ENCODE peak calls at places on chromosomes 3 and 15, in four cellular contexts. One of them, this sample, is unnamed.

GRCh38 chr3:37014620-37015019 is 21.3 kb downstream of the MLH1 start:
- DNase-seq in GM23338: peak; percentile 4
- DNase-seq in transverse colon: no peak
- DNase-seq in Peyer's patch: no peak
- DNase-seq in this sample: no peak

GRCh38 chr15:99974246-99974645 is 241.0 kb upstream of the LYSMD4 start:
- DNase-seq in GM23338: no peak
- DNase-seq in Peyer's patch: no peak
- DNase-seq in transverse colon: no peak
- DNase-seq in this sample: no peak

GRCh38 chr3:136713961-136714514 is 38.1 kb downstream of the STAG1 start:
- DNase-seq in Peyer's patch: no peak
- DNase-seq in transverse colon: no peak
- DNase-seq in GM23338: no peak
- DNase-seq in this sample: no peak

GRCh38 chr3:188776447-188776846 is 395.3 kb upstream of the TPRG1 start:
- DNase-seq in GM23338: no peak
- DNase-seq in Peyer's patch: no peak
- DNase-seq in transverse colon: no peak
- DNase-seq in this sample: no peak

GRCh38 chr3:101303089-101303731 is 17.2 kb downstream of the IMPG2 start:
- DNase-seq in Peyer's patch: no peak
- DNase-seq in GM23338: no peak
- DNase-seq in transverse colon: no peak
- DNase-seq in this sample: peak; percentile 40

GRCh38 chr3:81485444-81485865 is 276.0 kb downstream of the GBE1 start:
- DNase-seq in Peyer's patch: no peak
- DNase-seq in transverse colon: peak; percentile 12
- DNase-seq in GM23338: no peak
- DNase-seq in this sample: peak; percentile 39

GRCh38 chr3:99324854-99325253 is 313.5 kb upstream of the COL8A1 start:
- DNase-seq in GM23338: no peak
- DNase-seq in Peyer's patch: no peak
- DNase-seq in transverse colon: peak; percentile 8
- DNase-seq in this sample: no peak

GRCh38 chr3:159804726-159805410 is 183.8 kb upstream of the IL12A start:
- DNase-seq in Peyer's patch: no peak
- DNase-seq in transverse colon: peak; percentile 73
- DNase-seq in GM23338: peak; percentile 95
- DNase-seq in this sample: no peak

GRCh38 chr3:30688776-30689175 is 82.4 kb downstream of the TGFBR2 start:
- DNase-seq in GM23338: no peak
- DNase-seq in transverse colon: peak; percentile 49
- DNase-seq in Peyer's patch: no peak
- DNase-seq in this sample: no peak

GRCh38 chr3:152474585-152474984 is 205.9 kb downstream of the MBNL1 start:
- DNase-seq in transverse colon: no peak
- DNase-seq in Peyer's patch: no peak
- DNase-seq in GM23338: peak; percentile 75
- DNase-seq in this sample: peak; percentile 33

GRCh38 chr3:87309601-87310000 is 33.2 kb upstream of the POU1F1 start:
- DNase-seq in Peyer's patch: no peak
- DNase-seq in transverse colon: no peak
- DNase-seq in GM23338: no peak
- DNase-seq in this sample: no peak

GRCh38 chr3:169241928-169242751 is 421.4 kb downstream of the MECOM start:
- DNase-seq in GM23338: peak; percentile 70
- DNase-seq in Peyer's patch: no peak
- DNase-seq in transverse colon: no peak
- DNase-seq in this sample: no peak

GRCh38 chr3:33729993-33730392 is 11.9 kb upstream of the CLASP2 start:
- DNase-seq in Peyer's patch: no peak
- DNase-seq in GM23338: no peak
- DNase-seq in transverse colon: peak; percentile 12
- DNase-seq in this sample: no peak

GRCh38 chr15:89958107-89958805 is 42.9 kb upstream of the ZNF710 start:
- DNase-seq in Peyer's patch: no peak
- DNase-seq in transverse colon: peak; percentile 65
- DNase-seq in GM23338: no peak
- DNase-seq in this sample: no peak

DNA sequence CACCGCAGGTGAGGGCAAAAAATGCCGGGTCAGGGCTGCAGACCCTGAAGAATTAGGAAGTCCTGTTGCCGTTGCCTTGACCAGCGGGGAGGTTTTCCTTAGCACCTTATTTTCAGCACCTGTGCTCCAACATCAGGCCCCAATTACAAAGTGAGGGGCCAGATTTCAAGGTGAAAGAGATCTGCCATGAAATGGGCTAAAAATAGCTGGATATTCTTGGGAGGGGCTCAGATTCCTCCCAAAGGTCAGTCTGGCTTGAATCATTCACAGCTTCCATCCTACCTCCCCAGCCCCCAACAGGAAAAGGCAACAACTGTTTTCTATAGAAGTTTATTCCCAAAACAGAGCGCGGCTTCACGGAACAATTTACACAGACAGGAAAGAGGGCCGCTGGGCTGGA is 888 bp upstream of the SLC26A6 start:
- DNase-seq in Peyer's patch: no peak
- DNase-seq in transverse colon: no peak
- DNase-seq in GM23338: peak; percentile 29
- DNase-seq in this sample: no peak
- H3K4me3 ChIP-seq in Peyer's patch: peak overlapping the region; percentile 88
- H3K4me3 ChIP-seq in transverse colon: peak overlapping the region; percentile 75
- H3K4me3 ChIP-seq in GM23338: peak overlapping the region; percentile 93
- H3K4me3 ChIP-seq in this sample: peak overlapping the region; percentile 89

GRCh38 chr3:53677406-53677805 is 168.8 kb downstream of the CHDH start:
- DNase-seq in GM23338: no peak
- DNase-seq in Peyer's patch: no peak
- DNase-seq in transverse colon: no peak
- DNase-seq in this sample: no peak
- TF ChIP-seq CTCF in GM23338: no peak
- TF ChIP-seq CTCF in Peyer's patch: no peak
- TF ChIP-seq CTCF in transverse colon: peak; percentile 11
- TF ChIP-seq CTCF in this sample: peak; percentile 41

GRCh38 chr15:48103647-48104046 is 17.1 kb upstream of the SLC24A5 start:
- DNase-seq in GM23338: no peak
- DNase-seq in transverse colon: no peak
- DNase-seq in Peyer's patch: no peak
- DNase-seq in this sample: no peak
- H3K27me3 ChIP-seq in GM23338: no peaks in the 10 kb centered on the region
- H3K27me3 ChIP-seq in transverse colon: no peaks in the 10 kb centered on the region
- H3K27me3 ChIP-seq in Peyer's patch: no peaks in the 10 kb centered on the region
- H3K27me3 ChIP-seq in this sample: no peaks in the 10 kb centered on the region

GRCh38 chr3:114451561-114452018 is 157.8 kb downstream of the TIGIT start:
- DNase-seq in transverse colon: peak; percentile 11
- DNase-seq in GM23338: no peak
- DNase-seq in Peyer's patch: no peak
- DNase-seq in this sample: no peak
- H3K4me3 ChIP-seq in transverse colon: peak overlapping the region; percentile 11
- H3K4me3 ChIP-seq in GM23338: no peak overlapping the region
- H3K4me3 ChIP-seq in Peyer's patch: no peak overlapping the region
- H3K4me3 ChIP-seq in this sample: peak overlapping the region; percentile 20

GRCh38 chr3:182908471-182908870 is 71.9 kb downstream of the DCUN1D1 start:
- DNase-seq in Peyer's patch: no peak
- DNase-seq in GM23338: no peak
- DNase-seq in transverse colon: no peak
- DNase-seq in this sample: no peak

GRCh38 chr3:182906036-182906435 is 74.3 kb downstream of the DCUN1D1 start:
- DNase-seq in transverse colon: no peak
- DNase-seq in Peyer's patch: no peak
- DNase-seq in GM23338: no peak
- DNase-seq in this sample: no peak

GRCh38 chr3:182905623-182906022 is 74.7 kb downstream of the DCUN1D1 start:
- DNase-seq in GM23338: no peak
- DNase-seq in Peyer's patch: no peak
- DNase-seq in transverse colon: no peak
- DNase-seq in this sample: no peak

GRCh38 chr3:182902236-182902635 is 78.1 kb downstream of the DCUN1D1 start:
- DNase-seq in Peyer's patch: no peak
- DNase-seq in transverse colon: no peak
- DNase-seq in GM23338: no peak
- DNase-seq in this sample: no peak

DNA sequence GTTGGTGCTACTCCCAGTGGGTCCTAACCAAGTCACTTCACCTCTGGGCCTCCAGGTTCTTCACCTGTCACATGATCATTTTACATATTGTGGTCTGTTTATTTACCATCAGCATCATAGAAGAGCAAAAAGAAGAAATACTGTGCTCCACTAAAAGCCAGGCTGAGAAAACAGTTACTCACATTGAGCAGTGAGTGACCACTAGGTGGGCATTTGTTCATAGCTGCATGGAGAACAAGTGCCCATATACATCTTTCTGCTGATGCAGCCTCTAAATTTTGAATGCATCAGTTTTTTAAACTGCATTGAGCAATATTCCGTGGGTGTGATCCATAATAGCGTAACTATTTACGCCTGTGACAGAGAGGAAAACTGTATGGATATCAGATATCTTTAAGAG is 76.2 kb downstream of the DCUN1D1 start:
- DNase-seq in GM23338: peak; percentile 42
- DNase-seq in transverse colon: no peak
- DNase-seq in Peyer's patch: no peak
- DNase-seq in this sample: no peak
- TF ChIP-seq CTCF in GM23338: peak; percentile 54
- TF ChIP-seq CTCF in transverse colon: no peak
- TF ChIP-seq CTCF in Peyer's patch: no peak
- TF ChIP-seq CTCF in this sample: no peak

GRCh38 chr3:181971424-181971823 is 259.7 kb downstream of the SOX2 start:
- DNase-seq in transverse colon: no peak
- DNase-seq in GM23338: no peak
- DNase-seq in Peyer's patch: no peak
- DNase-seq in this sample: no peak
- H3K27me3 ChIP-seq in transverse colon: no peaks in the 10 kb centered on the region
- H3K27me3 ChIP-seq in GM23338: no peaks in the 10 kb centered on the region
- H3K27me3 ChIP-seq in Peyer's patch: no peaks in the 10 kb centered on the region
- H3K27me3 ChIP-seq in this sample: no peaks in the 10 kb centered on the region

DNA sequence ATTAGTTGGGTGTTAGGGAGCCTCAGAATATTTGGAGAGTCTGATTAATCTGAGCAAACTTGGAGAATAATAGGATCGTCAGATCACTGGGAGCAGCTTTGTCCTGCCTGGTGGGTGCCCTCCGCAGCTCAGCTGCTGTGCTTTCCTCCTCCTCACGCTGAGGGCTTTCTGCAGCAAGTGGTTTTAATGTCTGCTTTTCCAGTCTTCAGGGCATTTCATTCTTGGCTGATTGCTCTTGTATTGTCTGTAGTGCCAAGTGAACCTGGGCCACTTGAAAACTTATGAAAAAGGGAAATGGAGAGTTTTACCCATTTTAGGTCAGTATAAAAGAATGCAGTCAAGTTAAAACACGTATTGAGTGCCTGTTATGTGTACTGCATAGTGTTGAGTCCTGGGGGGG is 417.3 kb upstream of the SEMA6D start:
- DNase-seq in Peyer's patch: no peak
- DNase-seq in GM23338: no peak
- DNase-seq in transverse colon: no peak
- DNase-seq in this sample: no peak
- H3K4me3 ChIP-seq in Peyer's patch: no peak overlapping the region
- H3K4me3 ChIP-seq in GM23338: no peak overlapping the region
- H3K4me3 ChIP-seq in transverse colon: no peak overlapping the region
- H3K4me3 ChIP-seq in this sample: no peak overlapping the region

DNA sequence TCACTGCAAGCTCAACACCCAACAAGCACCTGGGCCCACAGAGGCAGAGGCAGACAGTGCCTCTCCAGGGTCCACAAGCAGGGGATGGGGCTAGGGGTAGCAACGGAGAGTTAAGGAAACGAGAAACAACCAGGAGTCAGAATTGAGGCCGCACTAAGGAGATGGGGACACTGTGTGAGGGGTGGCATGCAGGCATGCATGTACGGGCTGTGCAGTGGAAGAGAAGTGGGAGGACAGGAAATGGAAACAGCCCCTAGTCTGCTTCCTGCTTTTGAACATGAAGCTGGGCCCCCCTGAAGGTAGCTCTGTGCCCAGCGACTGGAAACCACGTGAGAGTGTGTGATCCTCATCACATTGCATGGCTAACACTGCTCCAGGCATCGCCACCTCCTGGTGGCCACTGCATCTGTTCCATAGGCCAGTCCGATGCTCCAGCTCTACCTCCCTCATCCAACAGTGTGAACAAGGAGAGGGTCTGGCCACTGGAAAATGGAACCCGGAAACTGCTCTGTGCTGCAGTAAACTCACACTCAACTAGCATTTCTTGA is 44.0 kb downstream of the XXYLT1 start:
- DNase-seq in GM23338: peak; percentile 45
- DNase-seq in Peyer's patch: peak; percentile 44
- DNase-seq in transverse colon: no peak
- DNase-seq in this sample: no peak
- TF ChIP-seq CTCF in GM23338: peak; percentile 34
- TF ChIP-seq CTCF in Peyer's patch: peak; percentile 17
- TF ChIP-seq CTCF in transverse colon: no peak
- TF ChIP-seq CTCF in this sample: peak; percentile 34

DNA sequence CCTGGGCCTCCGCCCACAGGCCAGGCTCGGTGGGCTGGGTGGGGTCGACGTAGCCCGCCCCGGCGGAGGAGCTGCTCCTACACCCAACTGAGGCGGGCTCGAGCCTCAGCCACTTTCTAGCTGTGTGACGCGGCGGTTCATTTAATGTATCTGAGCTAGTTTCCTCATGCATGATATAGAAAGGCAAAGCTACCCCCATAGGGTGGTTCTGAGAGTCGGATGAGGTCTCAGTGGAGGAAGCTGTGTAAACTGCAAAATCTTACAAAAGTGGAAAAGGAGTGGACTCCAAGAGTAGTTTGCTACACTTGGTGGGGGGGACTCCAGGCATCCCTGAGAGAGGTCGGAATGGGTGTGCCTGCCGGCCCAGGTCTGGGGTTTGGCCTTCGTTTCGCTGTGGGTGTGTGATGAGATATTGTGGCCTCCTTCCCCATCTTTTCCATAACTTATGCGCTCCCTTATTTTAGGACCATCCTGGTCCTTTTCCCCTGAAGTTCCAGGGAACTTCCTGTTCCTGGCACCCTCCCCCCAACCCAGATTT is 933 bp downstream of the PDIA5 start:
- DNase-seq in Peyer's patch: no peak
- DNase-seq in GM23338: peak; percentile 33
- DNase-seq in transverse colon: no peak
- DNase-seq in this sample: no peak
- H3K27me3 ChIP-seq in Peyer's patch: no peaks in the 10 kb centered on the region
- H3K27me3 ChIP-seq in GM23338: peaks cover 20% of the 10 kb centered on the region
- H3K27me3 ChIP-seq in transverse colon: no peaks in the 10 kb centered on the region
- H3K27me3 ChIP-seq in this sample: no peaks in the 10 kb centered on the region

This sample was measured in GM06990.